ENCODE peak calls at places on chromosome 21, in eight cellular contexts. B is lower lobe of right lung, U is upper lobe of left lung, N is endodermal cell, G is lung, V is upper lobe of right lung, K is left ventricle myocardium inferior, Y is tibial artery. H is an unnamed sample.

GRCh38 chr21:14562959-14563358 is 16.8 kb upstream of the SAMSN1 start:
- DNase-seq in G (no peak), B (no peak), V (no peak), U (no peak), K (no peak), Y (no peak), N (no peak), H (no peak)

GRCh38 chr21:31731112-31731801 is 661 bp downstream of the SCAF4 start:
- DNase-seq in B (peak; percentile 69), G (peak; percentile 36), N (peak; percentile 81), V (peak; percentile 79), U (peak; percentile 91), K (peak; percentile 40), Y (peak; percentile 31), H (peak; percentile 42)

GRCh38 chr21:34141373-34141772 is 68.0 kb downstream of the MRPS6 start:
- DNase-seq in K (no peak), G (no peak), Y (no peak), N (no peak), V (no peak), U (no peak), B (no peak), H (no peak)

GRCh38 chr21:17578162-17578561 is 34.5 kb downstream of the BTG3 start:
- DNase-seq in V (no peak), Y (no peak), B (no peak), N (no peak), G (no peak), K (no peak), U (no peak), H (no peak)

GRCh38 chr21:20790113-20790512 is 208.1 kb upstream of the NCAM2 start:
- DNase-seq in U (no peak), N (no peak), B (no peak), Y (no peak), K (no peak), V (no peak), G (no peak), H (no peak)

GRCh38 chr21:28719731-28720130 is 272.9 kb downstream of the LTN1 start:
- DNase-seq in G (no peak), N (no peak), K (no peak), U (no peak), Y (no peak), V (no peak), B (no peak), H (no peak)

GRCh38 chr21:39612233-39613028 is at the start of gene B3GALT5:
- DNase-seq in K (no peak), G (no peak), B (no peak), N (peak; percentile 92), Y (no peak), V (no peak), U (peak; percentile 67), H (peak; percentile 76)

GRCh38 chr21:16376673-16377072 is 646.9 kb downstream of the USP25 start:
- DNase-seq in Y (no peak), K (no peak), N (no peak), G (no peak), V (no peak), U (no peak), B (no peak), H (no peak)

GRCh38 chr21:37101384-37101783 is 28.3 kb downstream of the TTC3 start:
- DNase-seq in Y (no peak), U (no peak), N (no peak), V (no peak), K (no peak), G (no peak), B (no peak), H (no peak)

GRCh38 chr21:30152792-30153191 is 13.8 kb downstream of the CLDN17 start:
- DNase-seq in N (no peak), Y (no peak), V (no peak), B (no peak), U (no peak), G (no peak), K (no peak), H (no peak)

GRCh38 chr21:39710866-39711265 is 34.1 kb upstream of the IGSF5 start:
- DNase-seq in N (no peak), B (no peak), Y (no peak), G (no peak), V (no peak), U (no peak), K (no peak), H (no peak)

GRCh38 chr21:27061783-27062182 is 94.9 kb upstream of the ADAMTS5 start:
- DNase-seq in B (no peak), K (no peak), Y (no peak), U (no peak), V (no peak), N (no peak), G (no peak), H (no peak)

GRCh38 chr21:26453258-26453657 is 119.8 kb downstream of the CYYR1 start:
- DNase-seq in U (no peak), K (no peak), G (no peak), Y (no peak), B (no peak), V (no peak), N (no peak), H (no peak)

GRCh38 chr21:44528634-44528995 is 11.4 kb downstream of the KRTAP10-1 start:
- DNase-seq in Y (peak; percentile 2), V (no peak), G (no peak), K (no peak), N (no peak), U (no peak), B (no peak), H (no peak)

GRCh38 chr21:40678681-40679284 is 168.2 kb downstream of the DSCAM start:
- DNase-seq in B (no peak), V (no peak), Y (no peak), G (no peak), U (no peak), K (no peak), N (no peak), H (no peak)

GRCh38 chr21:44054710-44055109 is 42.6 kb downstream of the TRAPPC10 start:
- DNase-seq in K (no peak), U (no peak), Y (no peak), B (no peak), G (no peak), N (no peak), V (no peak), H (no peak)

GRCh38 chr21:31880816-31881215 is 8.0 kb downstream of the HUNK start:
- DNase-seq in B (no peak), N (no peak), U (no peak), V (no peak), Y (no peak), G (no peak), K (no peak), H (no peak)

GRCh38 chr21:14538477-14538876 is 7.6 kb downstream of the SAMSN1 start:
- DNase-seq in U (no peak), G (no peak), K (no peak), B (no peak), N (no peak), Y (no peak), V (no peak), H (no peak)

GRCh38 chr21:36946949-36947371 is 19.5 kb downstream of the HLCS start:
- DNase-seq in K (no peak), B (no peak), G (no peak), V (no peak), N (peak; percentile 88), U (no peak), Y (no peak), H (no peak)

GRCh38 chr21:33140288-33140687 is 70.3 kb downstream of the OLIG1 start:
- DNase-seq in K (no peak), B (no peak), N (no peak), G (no peak), Y (no peak), V (no peak), U (no peak), H (no peak)
- H3K27me3 ChIP-seq in K (peaks cover 59% of the 10 kb centered on the region), B (peaks cover 16% of the 10 kb centered on the region), N (no peaks in the 10 kb centered on the region), G (no peaks in the 10 kb centered on the region), Y (no peaks in the 10 kb centered on the region), V (no peaks in the 10 kb centered on the region), U (no peaks in the 10 kb centered on the region), H (no peaks in the 10 kb centered on the region)

GRCh38 chr21:21851205-21851604 is 853.0 kb downstream of the NCAM2 start:
- DNase-seq in G (no peak), U (no peak), V (no peak), B (no peak), K (no peak), N (no peak), Y (no peak), H (no peak)

GRCh38 chr21:21851657-21852056 is 853.4 kb downstream of the NCAM2 start:
- DNase-seq in V (no peak), B (no peak), N (no peak), Y (no peak), G (no peak), U (no peak), K (no peak), H (no peak)

DNA sequence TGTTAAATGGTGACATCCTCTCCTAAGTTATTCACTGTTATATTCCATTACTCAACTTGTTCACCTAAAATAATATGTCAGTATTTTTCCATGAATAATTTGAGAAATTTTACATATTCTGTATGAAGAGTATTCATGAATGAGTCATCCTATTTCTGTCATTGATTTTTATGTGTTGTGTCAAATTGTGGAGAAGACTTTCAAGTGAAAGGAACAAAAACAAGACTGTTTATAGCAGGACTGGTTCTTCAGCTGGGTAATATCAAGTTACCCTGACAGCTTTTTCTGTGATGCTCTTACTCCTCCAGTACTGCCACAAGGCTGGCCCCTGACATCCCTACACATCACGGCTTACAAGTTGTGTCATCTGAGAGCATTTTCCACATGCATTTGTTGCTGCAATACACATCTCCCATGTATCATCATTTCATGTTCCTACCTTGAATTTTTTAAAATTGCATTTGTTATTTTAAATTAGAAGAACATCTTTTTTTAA is 847.7 kb downstream of the NCAM2 start:
- DNase-seq in G (no peak), U (no peak), Y (no peak), V (no peak), N (no peak), B (no peak), K (no peak), H (no peak)
- H3K27ac ChIP-seq in G (no peak overlapping the region), U (no peak overlapping the region), Y (no peak overlapping the region), V (no peak overlapping the region), N (no peak overlapping the region), B (no peak overlapping the region), K (no peak overlapping the region), H (no peak overlapping the region)

GRCh38 chr21:38134084-38134873 is 122.5 kb upstream of the KCNJ15 start:
- DNase-seq in U (no peak), B (no peak), K (no peak), Y (no peak), V (no peak), G (no peak), N (no peak), H (no peak)

GRCh38 chr21:38126677-38127271 is 130.0 kb upstream of the KCNJ15 start:
- DNase-seq in V (peak; percentile 76), U (no peak), B (peak; percentile 65), N (peak; percentile 92), K (peak; percentile 35), Y (peak; percentile 41), G (peak; percentile 68), H (peak; percentile 64)

GRCh38 chr21:38129711-38130110 is 127.1 kb upstream of the KCNJ15 start:
- DNase-seq in G (no peak), U (no peak), N (no peak), V (no peak), Y (no peak), B (no peak), K (no peak), H (no peak)
- H3K4me1 ChIP-seq in G (no peaks in the 10 kb centered on the region), U (no peaks in the 10 kb centered on the region), N (no peaks in the 10 kb centered on the region), V (no peaks in the 10 kb centered on the region), Y (no peaks in the 10 kb centered on the region), B (no peaks in the 10 kb centered on the region), K (no peaks in the 10 kb centered on the region), H (no peaks in the 10 kb centered on the region)

DNA sequence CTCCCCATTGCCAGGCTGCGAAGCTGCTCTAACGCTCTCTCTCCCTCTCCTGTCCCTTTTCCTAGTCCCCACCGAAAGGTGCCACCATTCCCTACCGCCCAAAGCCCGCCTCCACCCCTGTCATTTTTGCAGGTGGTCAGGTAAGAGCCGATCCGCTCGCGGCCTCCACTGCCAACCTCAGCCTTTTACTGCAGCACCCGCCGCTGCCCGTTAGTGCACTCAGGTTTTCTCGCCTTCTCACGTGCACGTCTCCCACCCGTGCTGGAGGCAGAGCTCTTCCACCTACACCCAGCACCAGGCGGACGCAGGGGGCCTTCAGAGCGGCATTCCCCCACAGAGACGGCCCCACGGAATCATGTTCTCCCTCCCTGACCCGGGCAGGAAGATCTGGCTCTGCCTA is 67.7 kb upstream of the COL6A1 start:
- DNase-seq in G (no peak), K (no peak), U (peak; percentile 41), B (no peak), Y (no peak), N (no peak), V (no peak), H (no peak)
- H3K27me3 ChIP-seq in G (no peaks in the 10 kb centered on the region), K (no peaks in the 10 kb centered on the region), U (no peaks in the 10 kb centered on the region), B (no peaks in the 10 kb centered on the region), Y (no peaks in the 10 kb centered on the region), N (no peaks in the 10 kb centered on the region), V (no peaks in the 10 kb centered on the region), H (no peaks in the 10 kb centered on the region)

H was measured in pancreas.